ENCODE peak calls at places on chromosomes 5 and 9, in five cellular contexts. X is cardiac fibroblast, Q is PC-9, M is GM20000, O is Caco-2. B is an unnamed sample.

GRCh38 chr5:77080905-77081304 is 6.2 kb downstream of the ZBED3 start:
- DNase-seq in X (no peak), Q (no peak), M (no peak), O (no peak), B (no peak)

GRCh38 chr5:172453206-172453985 is 929 bp downstream of the SH3PXD2B start:
- DNase-seq in X (peak), Q (peak), M (no peak), O (peak), B (no peak)

GRCh38 chr9:10843151-10843550 is 230.3 kb upstream of the PTPRD start:
- DNase-seq in X (no peak), Q (no peak), M (no peak), O (no peak), B (no peak)

GRCh38 chr9:69762527-69762926 is 2.7 kb upstream of the PTAR1 start:
- DNase-seq in X (no peak), Q (no peak), M (no peak), O (no peak), B (no peak)

GRCh38 chr9:125965421-125965820 is 218.2 kb downstream of the PBX3 start:
- DNase-seq in X (no peak), Q (no peak), M (no peak), O (no peak), B (no peak)

GRCh38 chr5:114332925-114333324 is 28.9 kb upstream of the KCNN2 start:
- DNase-seq in X (no peak), Q (no peak), M (no peak), O (no peak), B (no peak)

GRCh38 chr9:72362680-72363139 is 2.3 kb downstream of the ZFAND5 start:
- DNase-seq in X (peak), Q (no peak), M (peak), O (peak), B (peak)

GRCh38 chr5:88785396-88786216 is 97.4 kb downstream of the MEF2C start:
- DNase-seq in X (peak), Q (peak), M (no peak), O (no peak), B (no peak)

GRCh38 chr9:90107021-90107771 is 502.4 kb downstream of the GADD45G start:
- DNase-seq in X (no peak), Q (peak), M (no peak), O (no peak), B (no peak)

GRCh38 chr5:90440644-90441043 is 31.1 kb upstream of the CETN3 start:
- DNase-seq in X (no peak), Q (no peak), M (no peak), O (no peak), B (no peak)

GRCh38 chr9:92763721-92764380 is 782 bp downstream of the BICD2 start:
- DNase-seq in X (no peak), Q (peak), M (peak), O (no peak), B (peak)

GRCh38 chr9:73155389-73155788 is 3.7 kb downstream of the ANXA1 start:
- DNase-seq in X (no peak), Q (no peak), M (no peak), O (no peak), B (no peak)

GRCh38 chr9:98365724-98366123 is 110.3 kb upstream of the TBC1D2 start:
- DNase-seq in X (no peak), Q (no peak), M (no peak), O (no peak), B (no peak)

GRCh38 chr9:117412006-117412715 is 2.7 kb downstream of the ASTN2 start:
- DNase-seq in X (no peak), Q (no peak), M (no peak), O (no peak), B (peak)

GRCh38 chr9:113913426-113914195 is 37.5 kb downstream of the ZNF618 start:
- DNase-seq in X (peak), Q (no peak), M (no peak), O (no peak), B (no peak)

GRCh38 chr9:81729141-81729540 is 39.8 kb upstream of the TLE1 start:
- DNase-seq in X (no peak), Q (no peak), M (no peak), O (no peak), B (no peak)

GRCh38 chr5:73205309-73205708 is 32.3 kb downstream of the TMEM174 start:
- DNase-seq in X (no peak), Q (no peak), M (no peak), O (no peak), B (no peak)

GRCh38 chr5:9932770-9933169 is 302.6 kb upstream of the TAS2R1 start:
- DNase-seq in X (peak), Q (no peak), M (no peak), O (peak), B (no peak)

GRCh38 chr5:153753645-153754432 is 263.4 kb downstream of the GRIA1 start:
- DNase-seq in X (no peak), Q (no peak), M (no peak), O (no peak), B (no peak)

GRCh38 chr5:151622367-151623097 is 31.4 kb upstream of the FAT2 start:
- DNase-seq in X (no peak), Q (no peak), M (no peak), O (no peak), B (no peak)

GRCh38 chr9:129552064-129552463 is 68.8 kb downstream of the C9orf50 start:
- DNase-seq in X (peak), Q (no peak), M (peak), O (no peak), B (no peak)

GRCh38 chr5:115069087-115069968 is 100.4 kb downstream of the TRIM36 start:
- DNase-seq in X (peak), Q (peak), M (no peak), O (peak), B (peak)

GRCh38 chr9:4985376-4986266 is 549 bp downstream of the JAK2 start:
- DNase-seq in X (peak), Q (peak), M (peak), O (peak), B (no peak)

GRCh38 chr9:94568972-94569712 is 14.3 kb downstream of the PCAT7 start:
- DNase-seq in X (no peak), Q (no peak), M (no peak), O (no peak), B (no peak)

GRCh38 chr5:140311011-140311467 is 8.1 kb upstream of the PFDN1 start:
- DNase-seq in X (peak), Q (no peak), M (no peak), O (no peak), B (no peak)

GRCh38 chr9:127838375-127839078 is 15.9 kb downstream of the ENG start:
- DNase-seq in X (peak), Q (peak), M (no peak), O (no peak), B (no peak)

GRCh38 chr9:113541019-113541900 is 77.7 kb downstream of the RGS3 start:
- DNase-seq in X (peak), Q (peak), M (no peak), O (peak), B (no peak)

GRCh38 chr9:110835859-110836271 is 167.3 kb downstream of the MUSK start:
- DNase-seq in X (peak), Q (no peak), M (no peak), O (no peak), B (no peak)

GRCh38 chr5:11048760-11049159 is 287.7 kb upstream of the DAP start:
- DNase-seq in X (no peak), Q (no peak), M (no peak), O (peak), B (no peak)
- TF ChIP-seq CTCF in X (no peak), Q (peak), M (no peak), O (no peak), B (peak)

GRCh38 chr9:134360180-134360759 is 34.0 kb downstream of the RXRA start:
- DNase-seq in X (no peak), Q (no peak), M (no peak), O (no peak), B (no peak)
- TF ChIP-seq CTCF in X (no peak), Q (no peak), M (no peak), O (no peak), B (no peak)

GRCh38 chr9:137277329-137278041 is at the start of gene TOR4A:
- DNase-seq in X (peak), Q (peak), M (peak), O (no peak), B (peak)
- TF ChIP-seq CTCF in X (no peak), Q (no peak), M (peak), O (no peak), B (peak)

GRCh38 chr9:106179181-106179580 is 484.8 kb downstream of the TMEM38B start:
- DNase-seq in X (no peak), Q (no peak), M (no peak), O (peak), B (no peak)
- TF ChIP-seq CTCF in X (no peak), Q (no peak), M (no peak), O (no peak), B (no peak)

B was measured in GM13977.